ENCODE peak calls at places on chromosome 4, in eight cellular contexts. Y is nephron progenitor cell, A is caudate nucleus, H is AG10803, M is GM13976, T is NAMALWA, P is B cell, O is NCI-H1105. K is an unnamed sample.

GRCh38 chr4:111689214-111689613 is 456.0 kb upstream of the FAM241A start:
- DNase-seq in Y (no peak), A (no peak), H (peak), M (no peak), T (no peak), P (no peak), O (no peak), K (no peak)

GRCh38 chr4:80255374-80256095 is 10.9 kb upstream of the FGF5 start:
- DNase-seq in Y (no peak), A (no peak), H (peak), M (no peak), T (no peak), P (no peak), O (no peak), K (no peak)

GRCh38 chr4:1797861-1798529 is 4.9 kb downstream of the FGFR3 start:
- DNase-seq in Y (no peak), A (peak), H (no peak), M (no peak), T (no peak), P (no peak), O (no peak), K (no peak)

GRCh38 chr4:6308890-6309643 is 39.4 kb downstream of the WFS1 start:
- DNase-seq in Y (peak), A (no peak), H (no peak), M (no peak), T (no peak), P (no peak), O (peak), K (no peak)

GRCh38 chr4:25012671-25013070 is 18.1 kb downstream of the LGI2 start:
- DNase-seq in Y (peak), A (no peak), H (no peak), M (no peak), T (no peak), P (no peak), O (no peak), K (no peak)

GRCh38 chr4:176125063-176125462 is 59.4 kb downstream of the WDR17 start:
- DNase-seq in Y (no peak), A (no peak), H (no peak), M (no peak), T (no peak), P (no peak), O (no peak), K (no peak)

GRCh38 chr4:175779081-175779620 is 32.9 kb downstream of the GPM6A start:
- DNase-seq in Y (no peak), A (no peak), H (no peak), M (no peak), T (no peak), P (no peak), O (no peak), K (no peak)

GRCh38 chr4:48093949-48094550 is 40.0 kb downstream of the TXK start:
- DNase-seq in Y (no peak), A (no peak), H (no peak), M (no peak), T (no peak), P (no peak), O (no peak), K (no peak)

GRCh38 chr4:114603455-114603854 is 4.8 kb downstream of the UGT8 start:
- DNase-seq in Y (no peak), A (no peak), H (no peak), M (peak), T (peak), P (peak), O (no peak), K (peak)

GRCh38 chr4:141636077-141636770 is at the start of gene IL15:
- DNase-seq in Y (peak), A (no peak), H (no peak), M (peak), T (no peak), P (peak), O (peak), K (peak)

GRCh38 chr4:44629280-44629866 is 22.1 kb downstream of the YIPF7 start:
- DNase-seq in Y (peak), A (no peak), H (peak), M (peak), T (peak), P (peak), O (peak), K (peak)

GRCh38 chr4:126269106-126269505 is 954.4 kb downstream of the FAT4 start:
- DNase-seq in Y (no peak), A (no peak), H (peak), M (no peak), T (no peak), P (no peak), O (no peak), K (no peak)

GRCh38 chr4:39205000-39205399 is 22.7 kb downstream of the WDR19 start:
- DNase-seq in Y (no peak), A (no peak), H (peak), M (no peak), T (no peak), P (no peak), O (no peak), K (no peak)

GRCh38 chr4:10106421-10107039 is 10.1 kb downstream of the WDR1 start:
- DNase-seq in Y (no peak), A (peak), H (peak), M (no peak), T (no peak), P (no peak), O (no peak), K (no peak)

GRCh38 chr4:109548655-109549054 is 11.4 kb upstream of the MCUB start:
- DNase-seq in Y (no peak), A (no peak), H (peak), M (no peak), T (no peak), P (no peak), O (no peak), K (no peak)

GRCh38 chr4:602559-602942 is 22.8 kb upstream of the PDE6B start:
- DNase-seq in Y (peak), A (no peak), H (no peak), M (peak), T (peak), P (no peak), O (no peak), K (peak)

K was measured in GM10248.